ENCODE peak calls at places on chromosomes 12 and 14, in four cellular contexts. W, V, H and Q are unnamed samples.

GRCh38 chr14:79325071-79325470 is 886.2 kb downstream of the DIO2 start:
- DNase-seq in W (no peak), V (no peak), H (no peak), Q (no peak)

GRCh38 chr14:105503296-105503640 is 12.2 kb downstream of the TEDC1 start:
- DNase-seq in H (no peak), V (no peak), W (no peak), Q (no peak)

GRCh38 chr12:33967760-33968159 is 54.5 kb upstream of the ALG10 start:
- DNase-seq in H (no peak), V (no peak), W (no peak), Q (no peak)

GRCh38 chr12:121009744-121010143 is 6.5 kb downstream of the C12orf43 start:
- DNase-seq in V (no peak), H (peak), W (peak), Q (peak)

GRCh38 chr12:48968004-48968403 is 3.5 kb downstream of the WNT10B start:
- DNase-seq in H (no peak), V (no peak), W (no peak), Q (no peak)

GRCh38 chr12:105451211-105451610 is 120.7 kb downstream of the C12orf75 start:
- DNase-seq in V (peak), W (no peak), H (no peak), Q (no peak)

GRCh38 chr14:80977103-80977728 is 21.8 kb downstream of the TSHR start:
- DNase-seq in W (no peak), V (no peak), H (no peak), Q (no peak)

GRCh38 chr14:68088463-68088862 is 268.9 kb downstream of the RAD51B start:
- DNase-seq in V (no peak), H (no peak), W (no peak), Q (peak)

GRCh38 chr12:89951694-89952060 is 243.0 kb upstream of the ATP2B1 start:
- DNase-seq in H (no peak), V (no peak), W (no peak), Q (no peak)

GRCh38 chr14:51869426-51870113 is 9.2 kb downstream of the GNG2 start:
- DNase-seq in V (no peak), W (no peak), H (no peak), Q (no peak)

GRCh38 chr14:63902375-63902976 is 49.7 kb downstream of the SYNE2 start:
- DNase-seq in H (no peak), V (no peak), W (no peak), Q (no peak)

GRCh38 chr12:105084251-105085250 is at the start of gene ALDH1L2:
- DNase-seq in H (peak), W (peak), V (peak), Q (peak)

GRCh38 chr12:114835031-114835430 is 151.1 kb upstream of the TBX3 start:
- DNase-seq in H (no peak), V (no peak), W (no peak), Q (no peak)

GRCh38 chr14:56195727-56196126 is 77.5 kb downstream of the PELI2 start:
- DNase-seq in V (peak), W (peak), H (no peak), Q (peak)

GRCh38 chr12:68958337-68958736 is 25.4 kb upstream of the CPM start:
- DNase-seq in W (no peak), V (no peak), H (no peak), Q (no peak)

GRCh38 chr14:105281354-105282097 is 19.3 kb downstream of the BRF1 start:
- DNase-seq in W (no peak), V (peak), H (peak), Q (no peak)

GRCh38 chr12:562634-563033 is 100.6 kb downstream of the NINJ2 start:
- DNase-seq in V (no peak), W (no peak), H (no peak), Q (no peak)

GRCh38 chr12:104049278-104050257 is at the start of gene GLT8D2:
- DNase-seq in W (peak), V (peak), H (no peak), Q (peak)

GRCh38 chr14:54085137-54085810 is 128.6 kb upstream of the BMP4 start:
- DNase-seq in H (no peak), W (no peak), V (no peak), Q (no peak)

GRCh38 chr14:20427231-20428009 is 8.5 kb downstream of the KLHL33 start:
- DNase-seq in W (no peak), H (no peak), V (no peak), Q (no peak)

GRCh38 chr14:26867171-26867757 is 269.4 kb upstream of the NOVA1 start:
- DNase-seq in W (no peak), V (no peak), H (peak), Q (no peak)

GRCh38 chr12:39831587-39832315 is 212.1 kb upstream of the ABCD2 start:
- DNase-seq in V (no peak), W (no peak), H (no peak), Q (no peak)

GRCh38 chr12:19525236-19525635 is 85.9 kb downstream of the AEBP2 start:
- DNase-seq in H (no peak), W (no peak), V (no peak), Q (no peak)

GRCh38 chr12:70646850-70647249 is 9.6 kb upstream of the PTPRB start:
- DNase-seq in H (no peak), W (no peak), V (no peak), Q (no peak)

GRCh38 chr12:3014641-3015040 is 55.4 kb downstream of the TEAD4 start:
- DNase-seq in V (no peak), H (no peak), W (no peak), Q (no peak)

GRCh38 chr14:77790566-77791224 is 9.2 kb upstream of the ADCK1 start:
- DNase-seq in V (no peak), H (no peak), W (no peak), Q (no peak)